ENCODE peak calls at places on chromosome 5, in six cellular contexts. One of them, this sample, is unnamed.

GRCh38 chr5:24225051-24225450 is 419.7 kb downstream of the CDH10 start:
- DNase-seq in fibroblast of pulmonary artery: no peak
- DNase-seq in IMR-90: no peak
- DNase-seq in dorsolateral prefrontal cortex: no peak
- DNase-seq in kidney epithelial cell: no peak
- DNase-seq in adrenal gland: no peak
- DNase-seq in this sample: no peak

GRCh38 chr5:156526081-156527017 is 199.4 kb downstream of the SGCD start:
- DNase-seq in fibroblast of pulmonary artery: no peak
- DNase-seq in IMR-90: peak
- DNase-seq in dorsolateral prefrontal cortex: no peak
- DNase-seq in kidney epithelial cell: no peak
- DNase-seq in adrenal gland: no peak
- DNase-seq in this sample: peak

GRCh38 chr5:10762178-10762775 is 1.2 kb upstream of the DAP start:
- DNase-seq in fibroblast of pulmonary artery: peak
- DNase-seq in IMR-90: no peak
- DNase-seq in dorsolateral prefrontal cortex: peak
- DNase-seq in kidney epithelial cell: no peak
- DNase-seq in adrenal gland: peak
- DNase-seq in this sample: no peak

GRCh38 chr5:74040811-74041491 is 415.0 kb downstream of the ARHGEF28 start:
- DNase-seq in fibroblast of pulmonary artery: no peak
- DNase-seq in IMR-90: no peak
- DNase-seq in dorsolateral prefrontal cortex: no peak
- DNase-seq in kidney epithelial cell: no peak
- DNase-seq in adrenal gland: no peak
- DNase-seq in this sample: no peak

GRCh38 chr5:77987988-77988387 is 211.8 kb upstream of the TBCA start:
- DNase-seq in fibroblast of pulmonary artery: no peak
- DNase-seq in IMR-90: no peak
- DNase-seq in dorsolateral prefrontal cortex: no peak
- DNase-seq in kidney epithelial cell: no peak
- DNase-seq in adrenal gland: no peak
- DNase-seq in this sample: no peak

GRCh38 chr5:52896524-52897237 is 92.5 kb upstream of the ITGA2 start:
- DNase-seq in fibroblast of pulmonary artery: peak
- DNase-seq in IMR-90: no peak
- DNase-seq in dorsolateral prefrontal cortex: no peak
- DNase-seq in kidney epithelial cell: no peak
- DNase-seq in adrenal gland: no peak
- DNase-seq in this sample: no peak

GRCh38 chr5:89303033-89303480 is 420.1 kb upstream of the MEF2C start:
- DNase-seq in fibroblast of pulmonary artery: no peak
- DNase-seq in IMR-90: no peak
- DNase-seq in dorsolateral prefrontal cortex: no peak
- DNase-seq in kidney epithelial cell: no peak
- DNase-seq in adrenal gland: no peak
- DNase-seq in this sample: no peak

GRCh38 chr5:24609694-24610093 is 35.1 kb downstream of the CDH10 start:
- DNase-seq in fibroblast of pulmonary artery: no peak
- DNase-seq in IMR-90: no peak
- DNase-seq in dorsolateral prefrontal cortex: peak
- DNase-seq in kidney epithelial cell: no peak
- DNase-seq in adrenal gland: no peak
- DNase-seq in this sample: no peak

GRCh38 chr5:308672-309271 is 12.7 kb upstream of the AHRR start:
- DNase-seq in fibroblast of pulmonary artery: peak
- DNase-seq in IMR-90: peak
- DNase-seq in dorsolateral prefrontal cortex: peak
- DNase-seq in kidney epithelial cell: peak
- DNase-seq in adrenal gland: no peak
- DNase-seq in this sample: no peak

GRCh38 chr5:178077751-178078150 is 35.6 kb upstream of the N4BP3 start:
- DNase-seq in fibroblast of pulmonary artery: no peak
- DNase-seq in IMR-90: no peak
- DNase-seq in dorsolateral prefrontal cortex: no peak
- DNase-seq in kidney epithelial cell: no peak
- DNase-seq in adrenal gland: no peak
- DNase-seq in this sample: no peak

GRCh38 chr5:171484460-171484899 is 65.0 kb downstream of the FGF18 start:
- DNase-seq in fibroblast of pulmonary artery: peak
- DNase-seq in IMR-90: no peak
- DNase-seq in dorsolateral prefrontal cortex: no peak
- DNase-seq in kidney epithelial cell: no peak
- DNase-seq in adrenal gland: no peak
- DNase-seq in this sample: no peak

GRCh38 chr5:108503986-108504385 is 122.1 kb upstream of the FBXL17 start:
- DNase-seq in fibroblast of pulmonary artery: peak
- DNase-seq in IMR-90: no peak
- DNase-seq in dorsolateral prefrontal cortex: peak
- DNase-seq in kidney epithelial cell: no peak
- DNase-seq in adrenal gland: no peak
- DNase-seq in this sample: no peak

GRCh38 chr5:92268343-92268742 is 885.2 kb upstream of the ARRDC3 start:
- DNase-seq in fibroblast of pulmonary artery: no peak
- DNase-seq in IMR-90: no peak
- DNase-seq in dorsolateral prefrontal cortex: no peak
- DNase-seq in kidney epithelial cell: no peak
- DNase-seq in adrenal gland: no peak
- DNase-seq in this sample: no peak

GRCh38 chr5:125530833-125531610 is 784.6 kb upstream of the ZNF608 start:
- DNase-seq in fibroblast of pulmonary artery: no peak
- DNase-seq in IMR-90: no peak
- DNase-seq in dorsolateral prefrontal cortex: no peak
- DNase-seq in kidney epithelial cell: no peak
- DNase-seq in adrenal gland: no peak
- DNase-seq in this sample: no peak

GRCh38 chr5:2993771-2994170 is 242.3 kb upstream of the IRX2 start:
- DNase-seq in fibroblast of pulmonary artery: no peak
- DNase-seq in IMR-90: no peak
- DNase-seq in dorsolateral prefrontal cortex: no peak
- DNase-seq in kidney epithelial cell: no peak
- DNase-seq in adrenal gland: no peak
- DNase-seq in this sample: no peak

GRCh38 chr5:40680741-40681350 is 1.1 kb downstream of the PTGER4 start:
- DNase-seq in fibroblast of pulmonary artery: no peak
- DNase-seq in IMR-90: no peak
- DNase-seq in dorsolateral prefrontal cortex: no peak
- DNase-seq in kidney epithelial cell: no peak
- DNase-seq in adrenal gland: peak
- DNase-seq in this sample: no peak

GRCh38 chr5:969421-969839 is 39.2 kb upstream of the NKD2 start:
- DNase-seq in fibroblast of pulmonary artery: peak
- DNase-seq in IMR-90: peak
- DNase-seq in dorsolateral prefrontal cortex: peak
- DNase-seq in kidney epithelial cell: no peak
- DNase-seq in adrenal gland: no peak
- DNase-seq in this sample: no peak

GRCh38 chr5:122999947-123000563 is 36.5 kb downstream of the PPIC start:
- DNase-seq in fibroblast of pulmonary artery: peak
- DNase-seq in IMR-90: no peak
- DNase-seq in dorsolateral prefrontal cortex: no peak
- DNase-seq in kidney epithelial cell: no peak
- DNase-seq in adrenal gland: no peak
- DNase-seq in this sample: no peak

GRCh38 chr5:132387649-132388117 is 18.2 kb downstream of the SLC22A5 start:
- DNase-seq in fibroblast of pulmonary artery: peak
- DNase-seq in IMR-90: peak
- DNase-seq in dorsolateral prefrontal cortex: no peak
- DNase-seq in kidney epithelial cell: peak
- DNase-seq in adrenal gland: peak
- DNase-seq in this sample: peak

GRCh38 chr5:168826292-168826725 is 247.1 kb upstream of the PANK3 start:
- DNase-seq in fibroblast of pulmonary artery: no peak
- DNase-seq in IMR-90: no peak
- DNase-seq in dorsolateral prefrontal cortex: no peak
- DNase-seq in kidney epithelial cell: no peak
- DNase-seq in adrenal gland: no peak
- DNase-seq in this sample: no peak

GRCh38 chr5:168136340-168136739 is 155.1 kb upstream of the WWC1 start:
- DNase-seq in fibroblast of pulmonary artery: no peak
- DNase-seq in IMR-90: no peak
- DNase-seq in dorsolateral prefrontal cortex: no peak
- DNase-seq in kidney epithelial cell: no peak
- DNase-seq in adrenal gland: no peak
- DNase-seq in this sample: no peak

GRCh38 chr5:83430130-83431010 is 41.2 kb upstream of the VCAN start:
- DNase-seq in fibroblast of pulmonary artery: peak
- DNase-seq in IMR-90: peak
- DNase-seq in dorsolateral prefrontal cortex: peak
- DNase-seq in kidney epithelial cell: peak
- DNase-seq in adrenal gland: peak
- DNase-seq in this sample: no peak

GRCh38 chr5:132466453-132467291 is 23.9 kb downstream of the IRF1 start:
- DNase-seq in fibroblast of pulmonary artery: peak
- DNase-seq in IMR-90: peak
- DNase-seq in dorsolateral prefrontal cortex: no peak
- DNase-seq in kidney epithelial cell: no peak
- DNase-seq in adrenal gland: peak
- DNase-seq in this sample: no peak

GRCh38 chr5:74378464-74378863 is 262.1 kb downstream of the ENC1 start:
- DNase-seq in fibroblast of pulmonary artery: peak
- DNase-seq in IMR-90: peak
- DNase-seq in dorsolateral prefrontal cortex: no peak
- DNase-seq in kidney epithelial cell: no peak
- DNase-seq in adrenal gland: no peak
- DNase-seq in this sample: no peak

GRCh38 chr5:63960646-63961045 is 1.6 kb downstream of the HTR1A start:
- DNase-seq in fibroblast of pulmonary artery: no peak
- DNase-seq in IMR-90: no peak
- DNase-seq in dorsolateral prefrontal cortex: no peak
- DNase-seq in kidney epithelial cell: no peak
- DNase-seq in adrenal gland: no peak
- DNase-seq in this sample: no peak

GRCh38 chr5:35919191-35919590 is 19.2 kb downstream of the CAPSL start:
- DNase-seq in fibroblast of pulmonary artery: peak
- DNase-seq in IMR-90: peak
- DNase-seq in dorsolateral prefrontal cortex: no peak
- DNase-seq in kidney epithelial cell: no peak
- DNase-seq in adrenal gland: no peak
- DNase-seq in this sample: peak

GRCh38 chr5:76838481-76839261 is 11.1 kb upstream of the S100Z start:
- DNase-seq in fibroblast of pulmonary artery: peak
- DNase-seq in IMR-90: peak
- DNase-seq in dorsolateral prefrontal cortex: no peak
- DNase-seq in kidney epithelial cell: peak
- DNase-seq in adrenal gland: no peak
- DNase-seq in this sample: peak

GRCh38 chr5:54378707-54379106 is 68.3 kb upstream of the ARL15 start:
- DNase-seq in fibroblast of pulmonary artery: no peak
- DNase-seq in IMR-90: no peak
- DNase-seq in dorsolateral prefrontal cortex: no peak
- DNase-seq in kidney epithelial cell: no peak
- DNase-seq in adrenal gland: no peak
- DNase-seq in this sample: no peak

GRCh38 chr5:54383225-54383624 is 72.3 kb upstream of the HSPB3 start:
- DNase-seq in fibroblast of pulmonary artery: peak
- DNase-seq in IMR-90: peak
- DNase-seq in dorsolateral prefrontal cortex: no peak
- DNase-seq in kidney epithelial cell: no peak
- DNase-seq in adrenal gland: no peak
- DNase-seq in this sample: no peak

GRCh38 chr5:54383941-54384340 is 71.6 kb upstream of the HSPB3 start:
- DNase-seq in fibroblast of pulmonary artery: no peak
- DNase-seq in IMR-90: no peak
- DNase-seq in dorsolateral prefrontal cortex: no peak
- DNase-seq in kidney epithelial cell: no peak
- DNase-seq in adrenal gland: no peak
- DNase-seq in this sample: no peak

GRCh38 chr5:54384356-54384933 is 71.1 kb upstream of the HSPB3 start:
- DNase-seq in fibroblast of pulmonary artery: no peak
- DNase-seq in IMR-90: no peak
- DNase-seq in dorsolateral prefrontal cortex: no peak
- DNase-seq in kidney epithelial cell: no peak
- DNase-seq in adrenal gland: no peak
- DNase-seq in this sample: no peak

GRCh38 chr5:54379590-54379989 is 69.2 kb upstream of the ARL15 start:
- DNase-seq in fibroblast of pulmonary artery: no peak
- DNase-seq in IMR-90: no peak
- DNase-seq in dorsolateral prefrontal cortex: no peak
- DNase-seq in kidney epithelial cell: no peak
- DNase-seq in adrenal gland: no peak
- DNase-seq in this sample: no peak
- TF ChIP-seq CTCF in fibroblast of pulmonary artery: peak
- TF ChIP-seq CTCF in IMR-90: no peak
- TF ChIP-seq CTCF in dorsolateral prefrontal cortex: no peak
- TF ChIP-seq CTCF in kidney epithelial cell: no peak
- TF ChIP-seq CTCF in adrenal gland: no peak
- TF ChIP-seq CTCF in this sample: no peak

DNA sequence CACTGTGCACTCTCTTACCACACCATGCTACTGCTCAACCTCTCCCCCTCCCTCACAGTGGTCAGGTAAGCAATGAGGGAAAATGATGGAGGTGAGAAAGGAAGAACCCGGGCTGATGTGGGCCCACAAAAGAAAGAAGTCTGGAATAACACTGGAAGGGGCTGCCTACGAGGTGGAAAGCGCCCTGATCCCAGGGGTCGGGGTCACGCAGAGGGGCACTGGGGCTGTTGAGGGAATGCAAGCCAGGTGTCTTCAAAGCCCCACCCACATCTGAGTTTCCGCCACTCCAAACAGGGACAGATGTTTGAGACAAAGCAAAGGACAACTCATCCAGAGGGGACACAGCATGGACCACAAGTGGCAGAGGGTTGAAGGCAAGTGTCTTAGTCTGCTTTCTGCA is 4.2 kb downstream of the TNIP1 start:
- DNase-seq in fibroblast of pulmonary artery: no peak
- DNase-seq in IMR-90: no peak
- DNase-seq in dorsolateral prefrontal cortex: no peak
- DNase-seq in kidney epithelial cell: no peak
- DNase-seq in adrenal gland: no peak
- DNase-seq in this sample: no peak
- TF ChIP-seq CTCF in fibroblast of pulmonary artery: no peak
- TF ChIP-seq CTCF in IMR-90: no peak
- TF ChIP-seq CTCF in dorsolateral prefrontal cortex: no peak
- TF ChIP-seq CTCF in kidney epithelial cell: no peak
- TF ChIP-seq CTCF in adrenal gland: no peak
- TF ChIP-seq CTCF in this sample: no peak

GRCh38 chr5:67343835-67344234 is 147.2 kb upstream of the CD180 start:
- DNase-seq in fibroblast of pulmonary artery: no peak
- DNase-seq in IMR-90: no peak
- DNase-seq in dorsolateral prefrontal cortex: no peak
- DNase-seq in kidney epithelial cell: no peak
- DNase-seq in adrenal gland: no peak
- DNase-seq in this sample: no peak
- TF ChIP-seq CTCF in fibroblast of pulmonary artery: no peak
- TF ChIP-seq CTCF in IMR-90: no peak
- TF ChIP-seq CTCF in dorsolateral prefrontal cortex: no peak
- TF ChIP-seq CTCF in kidney epithelial cell: no peak
- TF ChIP-seq CTCF in adrenal gland: no peak
- TF ChIP-seq CTCF in this sample: no peak

GRCh38 chr5:146003852-146004251 is 67.5 kb downstream of the SH3RF2 start:
- DNase-seq in fibroblast of pulmonary artery: no peak
- DNase-seq in IMR-90: peak
- DNase-seq in dorsolateral prefrontal cortex: no peak
- DNase-seq in kidney epithelial cell: no peak
- DNase-seq in adrenal gland: no peak
- DNase-seq in this sample: no peak
- TF ChIP-seq CTCF in fibroblast of pulmonary artery: no peak
- TF ChIP-seq CTCF in IMR-90: no peak
- TF ChIP-seq CTCF in dorsolateral prefrontal cortex: no peak
- TF ChIP-seq CTCF in kidney epithelial cell: no peak
- TF ChIP-seq CTCF in adrenal gland: no peak
- TF ChIP-seq CTCF in this sample: no peak

GRCh38 chr5:90421136-90421535 is 11.6 kb upstream of the CETN3 start:
- DNase-seq in fibroblast of pulmonary artery: peak
- DNase-seq in IMR-90: peak
- DNase-seq in dorsolateral prefrontal cortex: no peak
- DNase-seq in kidney epithelial cell: no peak
- DNase-seq in adrenal gland: no peak
- DNase-seq in this sample: no peak
- TF ChIP-seq CTCF in fibroblast of pulmonary artery: peak
- TF ChIP-seq CTCF in IMR-90: no peak
- TF ChIP-seq CTCF in dorsolateral prefrontal cortex: no peak
- TF ChIP-seq CTCF in kidney epithelial cell: peak
- TF ChIP-seq CTCF in adrenal gland: no peak
- TF ChIP-seq CTCF in this sample: peak

This sample was measured in BJ.